ENCODE peak calls at places on chromosomes 13 and 19, in six cellular contexts. J is PC-3, B is testis, A is AG04450, H is upper lobe of right lung, R is heart right ventricle. M is an unnamed sample.

GRCh38 chr13:103273825-103274224 is 207.6 kb upstream of the SLC10A2 start:
- DNase-seq in J (no peak), H (no peak), A (no peak), R (no peak), B (no peak), M (no peak)

GRCh38 chr19:20661150-20661819 is at the start of gene ZNF626:
- DNase-seq in H (peak; percentile 93), R (peak; percentile 93), B (peak; percentile 99), A (peak; percentile 92), J (peak; percentile 10), M (peak; percentile 96)

GRCh38 chr19:57434386-57435061 is 601 bp upstream of the ZNF749 start:
- DNase-seq in A (no peak), R (no peak), B (no peak), H (no peak), J (no peak), M (no peak)

GRCh38 chr13:97849305-97849704 is 104.2 kb upstream of the IPO5 start:
- DNase-seq in A (peak; percentile 3), J (peak; percentile 75), R (no peak), H (no peak), B (no peak), M (peak; percentile 7)

GRCh38 chr19:39408392-39409206 is 2.0 kb downstream of the ZFP36 start:
- DNase-seq in B (no peak), H (no peak), R (no peak), A (no peak), J (peak; percentile 58), M (no peak)

GRCh38 chr19:50365434-50366306 is at the start of gene NAPSA:
- DNase-seq in B (no peak), A (no peak), H (peak; percentile 79), J (no peak), R (no peak), M (no peak)

GRCh38 chr19:13103585-13103923 is 896 bp upstream of the LYL1 start:
- DNase-seq in A (no peak), R (no peak), J (no peak), B (no peak), H (no peak), M (no peak)

GRCh38 chr19:49855676-49856573 is 5.0 kb downstream of the PTOV1 start:
- DNase-seq in H (no peak), B (no peak), A (no peak), R (no peak), J (peak; percentile 24), M (no peak)

GRCh38 chr19:1125601-1126533 is 22.1 kb downstream of the GPX4 start:
- DNase-seq in B (no peak), A (no peak), H (no peak), J (peak; percentile 12), R (no peak), M (no peak)

GRCh38 chr13:40585911-40586471 is 80.5 kb downstream of the FOXO1 start:
- DNase-seq in A (no peak), B (no peak), H (no peak), J (peak; percentile 81), R (no peak), M (no peak)

GRCh38 chr13:98939552-98940306 is 38.1 kb downstream of the DOCK9 start:
- DNase-seq in J (no peak), A (no peak), R (no peak), H (no peak), B (peak; percentile 34), M (no peak)

GRCh38 chr13:23433171-23434153 is at the start of gene SACS:
- DNase-seq in A (no peak), J (peak; percentile 17), R (no peak), H (no peak), B (peak; percentile 60), M (no peak)

GRCh38 chr13:23432589-23432988 is 913 bp downstream of the SACS start:
- DNase-seq in R (no peak), A (no peak), H (no peak), B (no peak), J (no peak), M (no peak)

GRCh38 chr13:23427342-23428182 is 5.9 kb downstream of the SACS start:
- DNase-seq in R (no peak), H (no peak), B (peak; percentile 33), A (peak; percentile 73), J (peak; percentile 92), M (no peak)

GRCh38 chr13:23430664-23431063 is 2.8 kb downstream of the SACS start:
- DNase-seq in J (no peak), B (no peak), H (no peak), R (no peak), A (no peak), M (no peak)

DNA sequence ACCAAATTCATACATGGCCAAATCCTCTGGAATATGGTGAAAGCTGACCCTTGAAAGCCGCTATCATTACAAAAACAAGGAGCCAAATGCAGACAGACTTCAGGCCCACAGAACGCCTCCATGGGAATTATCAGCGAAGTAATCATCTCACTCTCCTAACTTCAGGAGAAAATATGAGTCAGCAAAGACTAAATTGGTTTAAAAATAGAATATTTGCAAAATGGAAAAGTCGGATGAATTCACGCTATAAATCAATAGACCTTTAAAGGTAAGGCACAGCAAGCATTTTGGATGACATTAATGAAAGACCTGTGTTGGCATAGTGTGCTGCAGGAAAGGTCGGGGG is 5.3 kb downstream of the SACS start:
- DNase-seq in A (no peak), H (no peak), J (no peak), R (no peak), B (no peak), M (no peak)
- TF ChIP-seq CTCF in A (no peak), H (no peak), J (no peak), R (no peak), B (no peak), M (no peak)

GRCh38 chr19:51572415-51572814 is 1.3 kb downstream of the ZNF175 start:
- DNase-seq in B (no peak), J (peak; percentile 61), R (no peak), H (no peak), A (no peak), M (no peak)
- H3K4me3 ChIP-seq in B (no peak overlapping the region), J (peak overlapping the region; percentile 81), R (no peak overlapping the region), H (peak overlapping the region; percentile 74), A (peak overlapping the region; percentile 84), M (peak overlapping the region; percentile 90)

GRCh38 chr19:42325896-42326771 is 699 bp downstream of the MEGF8 start:
- DNase-seq in B (no peak), H (no peak), J (no peak), A (no peak), R (no peak), M (no peak)

GRCh38 chr19:42326969-42327368 is 1.5 kb downstream of the MEGF8 start:
- DNase-seq in J (no peak), A (no peak), H (no peak), R (no peak), B (no peak), M (no peak)

GRCh38 chr19:42324655-42325307 is 654 bp upstream of the MEGF8 start:
- DNase-seq in R (no peak), B (no peak), A (no peak), J (no peak), H (no peak), M (no peak)

GRCh38 chr19:42323852-42324654 is 1.4 kb upstream of the MEGF8 start:
- DNase-seq in A (no peak), B (no peak), H (peak; percentile 73), R (no peak), J (no peak), M (no peak)

DNA sequence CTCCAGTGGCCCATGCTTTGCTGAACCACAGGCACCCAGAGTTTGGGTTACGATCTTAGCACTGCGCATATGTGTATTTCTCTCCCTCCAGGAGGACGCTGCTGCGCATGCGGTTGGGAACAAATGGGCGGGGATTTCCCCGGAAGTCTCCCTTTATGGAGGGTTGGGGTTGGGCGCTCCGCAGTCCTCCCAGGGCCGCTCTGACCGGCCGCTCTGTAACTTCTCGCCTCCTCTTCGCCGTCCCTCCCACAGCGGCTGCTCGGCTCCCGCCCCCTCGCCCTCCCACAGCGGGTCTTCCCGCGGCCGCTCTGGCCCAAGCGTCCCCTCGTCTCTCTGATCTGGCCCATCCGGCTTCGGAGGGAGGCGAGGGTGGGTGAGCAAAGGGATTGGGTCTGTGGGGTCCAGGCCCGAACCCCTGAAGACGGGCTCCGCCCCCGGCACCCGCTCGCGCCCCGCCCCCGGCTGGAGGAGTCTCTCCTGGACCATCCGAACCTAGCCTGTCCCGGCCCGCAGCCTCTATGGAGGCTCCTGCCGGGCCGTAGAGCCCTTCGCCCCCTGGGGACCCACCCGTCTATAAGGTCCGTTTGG is at the start of gene MEGF8:
- DNase-seq in A (peak; percentile 98), R (peak; percentile 98), H (peak; percentile 99), B (peak; percentile 97), J (peak; percentile 98), M (peak; percentile 96)
- TF ChIP-seq CTCF in A (peak; percentile 97), R (no peak), H (peak; percentile 87), B (peak; percentile 89), J (no peak), M (peak; percentile 92)

GRCh38 chr19:54364775-54365257 is at the start of gene LAIR1:
- DNase-seq in A (no peak), R (peak; percentile 34), J (no peak), H (peak; percentile 76), B (no peak), M (no peak)
- H3K4me3 ChIP-seq in A (no peak within 1 kb of the TSS), R (no peak within 1 kb of the TSS), J (no peak within 1 kb of the TSS), H (peak within 1 kb of the TSS; percentile 40), B (no peak within 1 kb of the TSS), M (no peak within 1 kb of the TSS)

GRCh38 chr13:110960219-110960618 is 45.4 kb upstream of the ANKRD10 start:
- DNase-seq in B (no peak), R (no peak), A (no peak), J (no peak), H (no peak), M (no peak)

GRCh38 chr13:110961959-110962358 is 47.1 kb upstream of the ANKRD10 start:
- DNase-seq in R (no peak), J (no peak), B (no peak), H (no peak), A (no peak), M (no peak)

GRCh38 chr13:110953833-110954532 is 39.1 kb upstream of the ANKRD10 start:
- DNase-seq in B (no peak), H (no peak), A (no peak), J (no peak), R (no peak), M (no peak)

GRCh38 chr13:110957181-110957884 is 42.5 kb upstream of the ANKRD10 start:
- DNase-seq in R (no peak), B (no peak), A (no peak), J (peak; percentile 24), H (no peak), M (no peak)

DNA sequence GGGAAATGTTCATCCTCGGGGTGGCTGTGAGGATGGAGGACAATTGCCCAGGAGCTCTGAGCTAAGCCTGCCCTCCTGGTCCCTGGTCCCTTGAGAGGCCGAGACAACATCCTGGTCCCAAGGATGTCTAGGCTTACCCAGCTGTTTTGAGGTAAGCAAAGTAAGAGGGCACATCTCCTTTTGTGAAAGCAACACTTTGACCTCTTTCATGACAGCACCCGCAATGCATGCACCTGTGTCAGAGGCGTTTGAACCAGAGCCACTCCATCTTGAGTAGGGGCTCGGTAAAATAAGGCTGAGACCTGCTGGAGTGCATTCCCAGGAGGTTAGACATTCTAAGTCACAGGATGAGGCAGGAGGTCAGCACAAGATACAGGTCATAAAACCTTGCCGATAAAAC is 43.1 kb upstream of the ANKRD10 start:
- DNase-seq in J (no peak), B (no peak), R (no peak), A (no peak), H (no peak), M (no peak)
- TF ChIP-seq CTCF in J (no peak), B (no peak), R (no peak), A (no peak), H (no peak), M (no peak)